ENCODE peak calls at places on chromosomes 4 and X, in eight cellular contexts. W is fibroblast of lung, S is cardiac septum, H is progenitor cell of endocrine pancreas, B is iPS-NIHi11, R is MV-4-11, F is T follicular helper cell, Y is GM23338. V is an unnamed sample.

GRCh38 chrX:100980608-100981497 is 11.3 kb downstream of the ARL13A start:
- DNase-seq in W (peak; percentile 82), S (no peak), H (no peak), B (peak; percentile 3), R (no peak), F (no peak), Y (no peak), V (no peak)

GRCh38 chr4:114076865-114077264 is 97.4 kb upstream of the ARSJ start:
- DNase-seq in W (peak; percentile 2), S (no peak), H (no peak), B (no peak), R (no peak), F (no peak), Y (no peak), V (no peak)

GRCh38 chr4:139651282-139652194 is 14.1 kb upstream of the MGST2 start:
- DNase-seq in W (peak; percentile 88), S (peak; percentile 90), H (peak; percentile 45), B (peak; percentile 74), R (peak; percentile 69), F (peak; percentile 34), Y (peak; percentile 89), V (peak; percentile 70)

GRCh38 chr4:174324725-174325124 is 41.0 kb downstream of the CEP44 start:
- DNase-seq in W (peak; percentile 74), S (no peak), H (no peak), B (no peak), R (no peak), F (no peak), Y (no peak), V (no peak)

GRCh38 chr4:138085956-138086355 is 156.2 kb downstream of the SLC7A11 start:
- DNase-seq in W (no peak), S (no peak), H (no peak), B (no peak), R (no peak), F (no peak), Y (no peak), V (no peak)

GRCh38 chr4:168569066-168569908 is 72.4 kb downstream of the PALLD start:
- DNase-seq in W (no peak), S (no peak), H (no peak), B (no peak), R (no peak), F (no peak), Y (no peak), V (no peak)

GRCh38 chr4:150007512-150007911 is 70.7 kb upstream of the DCLK2 start:
- DNase-seq in W (no peak), S (no peak), H (no peak), B (no peak), R (no peak), F (no peak), Y (no peak), V (no peak)

GRCh38 chr4:7802093-7802726 is 137.5 kb downstream of the AFAP1 start:
- DNase-seq in W (peak; percentile 90), S (peak; percentile 82), H (peak; percentile 74), B (peak; percentile 88), R (peak; percentile 71), F (peak; percentile 62), Y (peak; percentile 89), V (peak; percentile 66)

GRCh38 chr4:37455301-37456062 is 210.9 kb downstream of the NWD2 start:
- DNase-seq in W (no peak), S (no peak), H (no peak), B (no peak), R (no peak), F (no peak), Y (no peak), V (no peak)

GRCh38 chr4:122663814-122664610 is 43.1 kb upstream of the IL21 start:
- DNase-seq in W (peak; percentile 27), S (no peak), H (no peak), B (no peak), R (no peak), F (no peak), Y (no peak), V (no peak)

GRCh38 chr4:162392938-162393337 is 229.1 kb upstream of the FSTL5 start:
- DNase-seq in W (no peak), S (no peak), H (no peak), B (no peak), R (no peak), F (no peak), Y (no peak), V (no peak)

GRCh38 chrX:74187211-74187610 is 116.8 kb upstream of the ZCCHC13 start:
- DNase-seq in W (peak; percentile 6), S (no peak), H (no peak), B (no peak), R (no peak), F (no peak), Y (no peak), V (no peak)

GRCh38 chr4:67082746-67083145 is 462.6 kb downstream of the CENPC start:
- DNase-seq in W (no peak), S (no peak), H (no peak), B (no peak), R (no peak), F (no peak), Y (no peak), V (no peak)

GRCh38 chrX:69988955-69989394 is 60.8 kb downstream of the AWAT2 start:
- DNase-seq in W (no peak), S (no peak), H (no peak), B (no peak), R (no peak), F (no peak), Y (no peak), V (no peak)

GRCh38 chrX:15334561-15334960 is 762 bp downstream of the PIGA start:
- DNase-seq in W (no peak), S (no peak), H (no peak), B (no peak), R (no peak), F (peak; percentile 0), Y (no peak), V (no peak)

GRCh38 chr4:94403735-94404134 is 48.0 kb upstream of the PDLIM5 start:
- DNase-seq in W (no peak), S (no peak), H (no peak), B (no peak), R (no peak), F (no peak), Y (no peak), V (no peak)

GRCh38 chr4:123606946-123607542 is 210.4 kb downstream of the SPRY1 start:
- DNase-seq in W (no peak), S (no peak), H (no peak), B (no peak), R (peak; percentile 88), F (no peak), Y (no peak), V (no peak)

GRCh38 chr4:91754716-91755115 is 549.0 kb upstream of the GRID2 start:
- DNase-seq in W (no peak), S (no peak), H (no peak), B (no peak), R (no peak), F (no peak), Y (no peak), V (no peak)

GRCh38 chr4:102527695-102528094 is 26.5 kb downstream of the NFKB1 start:
- DNase-seq in W (no peak), S (no peak), H (no peak), B (no peak), R (no peak), F (no peak), Y (no peak), V (no peak)

GRCh38 chr4:16018841-16019240 is 55.9 kb upstream of the FGFBP2 start:
- DNase-seq in W (no peak), S (no peak), H (no peak), B (no peak), R (no peak), F (no peak), Y (no peak), V (no peak)

GRCh38 chrX:150990910-150991309 is 7.8 kb downstream of the HMGB3 start:
- DNase-seq in W (no peak), S (no peak), H (no peak), B (no peak), R (no peak), F (no peak), Y (no peak), V (no peak)

GRCh38 chr4:84804126-84804525 is 162.4 kb downstream of the WDFY3 start:
- DNase-seq in W (peak; percentile 86), S (no peak), H (no peak), B (no peak), R (no peak), F (no peak), Y (no peak), V (no peak)

GRCh38 chr4:62948108-62948507 is 1461.1 kb downstream of the TECRL start:
- DNase-seq in W (no peak), S (no peak), H (no peak), B (no peak), R (no peak), F (no peak), Y (no peak), V (no peak)

GRCh38 chr4:18020671-18021469 is 685 bp downstream of the LCORL start:
- DNase-seq in W (peak; percentile 87), S (peak; percentile 83), H (peak; percentile 47), B (peak; percentile 76), R (peak; percentile 73), F (peak; percentile 18), Y (peak; percentile 91), V (peak; percentile 67)

GRCh38 chrX:150257348-150258175 is 105.6 kb upstream of the MAMLD1 start:
- DNase-seq in W (no peak), S (no peak), H (no peak), B (peak; percentile 12), R (no peak), F (no peak), Y (peak; percentile 1), V (no peak)

V was measured in amygdala.